ENCODE peak calls at places on chromosomes 5 and 9, in five cellular contexts. C, I, X, U and M are unnamed samples.

GRCh38 chr5:122471031-122471751 is 159.2 kb downstream of the SNCAIP start:
- DNase-seq in C (no peak), I (no peak), X (no peak), U (no peak), M (no peak)

GRCh38 chr5:93677344-93678021 is 63.9 kb downstream of the POU5F2 start:
- DNase-seq in C (peak; percentile 25), I (peak; percentile 20), X (peak; percentile 42), U (peak; percentile 82), M (peak; percentile 33)

GRCh38 chr9:35115680-35116538 is at the start of gene ATOSB:
- DNase-seq in C (peak; percentile 96), I (peak; percentile 96), X (peak; percentile 93), U (peak; percentile 90), M (peak; percentile 95)

GRCh38 chr5:138338411-138339085 is 482 bp downstream of the FAM53C start:
- DNase-seq in C (no peak), I (no peak), X (no peak), U (no peak), M (no peak)

GRCh38 chr5:137834498-137834897 is 33.2 kb upstream of the MYOT start:
- DNase-seq in C (no peak), I (no peak), X (no peak), U (no peak), M (no peak)

GRCh38 chr9:69502671-69503301 is 169.4 kb downstream of the APBA1 start:
- DNase-seq in C (no peak), I (no peak), X (no peak), U (no peak), M (no peak)

GRCh38 chr5:58635416-58635815 is 52.5 kb downstream of the RAB3C start:
- DNase-seq in C (no peak), I (no peak), X (no peak), U (no peak), M (no peak)

GRCh38 chr5:2553611-2554010 is 197.9 kb downstream of the IRX2 start:
- DNase-seq in C (no peak), I (no peak), X (no peak), U (no peak), M (no peak)

GRCh38 chr5:67983251-67983941 is 232.2 kb upstream of the PIK3R1 start:
- DNase-seq in C (no peak), I (no peak), X (peak; percentile 42), U (no peak), M (no peak)

GRCh38 chr5:147780924-147781530 is 1.5 kb downstream of the JAKMIP2 start:
- DNase-seq in C (no peak), I (no peak), X (no peak), U (no peak), M (no peak)

GRCh38 chr9:2622361-2623045 is 916 bp downstream of the VLDLR start:
- DNase-seq in C (peak; percentile 35), I (peak; percentile 38), X (no peak), U (no peak), M (no peak)

GRCh38 chr9:137198051-137198747 is 2.3 kb downstream of the TPRN start:
- DNase-seq in C (no peak), I (no peak), X (no peak), U (no peak), M (no peak)

GRCh38 chr5:154202379-154203260 is 12.1 kb downstream of the GALNT10 start:
- DNase-seq in C (no peak), I (no peak), X (no peak), U (no peak), M (no peak)

GRCh38 chr5:28403846-28404245 is 1365.5 kb upstream of the CDH9 start:
- DNase-seq in C (no peak), I (no peak), X (no peak), U (no peak), M (no peak)

GRCh38 chr5:56638061-56638621 is 177.2 kb upstream of the MAP3K1 start:
- DNase-seq in C (no peak), I (no peak), X (no peak), U (peak; percentile 94), M (no peak)

DNA sequence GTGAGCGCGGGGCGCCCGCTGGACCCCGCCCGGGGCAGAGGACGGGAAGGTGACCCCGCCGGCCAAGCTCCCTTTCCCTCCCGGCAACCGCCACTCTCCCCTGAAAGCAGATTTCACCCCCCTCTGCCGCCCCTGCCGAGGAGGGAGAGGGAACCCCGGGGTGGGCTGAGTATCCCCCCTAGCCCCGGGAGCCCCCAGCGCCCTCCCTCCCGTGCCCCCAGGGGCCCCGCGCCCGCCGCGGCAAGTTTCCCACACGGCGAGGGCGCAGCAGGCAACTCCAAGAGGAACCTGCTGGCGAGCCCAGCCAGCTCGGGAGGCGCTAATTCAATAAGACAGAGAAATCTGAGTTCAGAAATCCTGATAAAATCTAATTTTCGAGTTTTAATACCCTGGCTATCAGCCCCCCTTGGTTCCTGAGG is 1.6 kb downstream of the NTNG2 start:
- DNase-seq in C (no peak), I (no peak), X (no peak), U (no peak), M (no peak)
- H3K4me3 ChIP-seq in C (no peak overlapping the region), I (peak overlapping the region; percentile 72), X (peak overlapping the region; percentile 66), U (no peak overlapping the region), M (peak overlapping the region; percentile 49)

GRCh38 chr5:157514974-157515373 is 55.0 kb downstream of the NIPAL4 start:
- DNase-seq in C (no peak), I (no peak), X (no peak), U (no peak), M (no peak)

GRCh38 chr5:157513182-157513581 is 53.2 kb downstream of the NIPAL4 start:
- DNase-seq in C (no peak), I (no peak), X (no peak), U (no peak), M (no peak)

GRCh38 chr5:157509587-157509986 is 49.6 kb downstream of the NIPAL4 start:
- DNase-seq in C (no peak), I (no peak), X (no peak), U (no peak), M (no peak)

GRCh38 chr5:157510682-157511081 is 50.7 kb downstream of the NIPAL4 start:
- DNase-seq in C (no peak), I (no peak), X (no peak), U (no peak), M (no peak)

GRCh38 chr5:157511656-157512644 is 51.9 kb downstream of the NIPAL4 start:
- DNase-seq in C (peak; percentile 95), I (peak; percentile 92), X (peak; percentile 66), U (peak; percentile 79), M (no peak)
- H3K27ac ChIP-seq in C (peak overlapping the region; percentile 81), I (peak overlapping the region; percentile 53), X (peak overlapping the region; percentile 50), U (peak overlapping the region; percentile 16), M (no peak overlapping the region)

GRCh38 chr9:33272061-33272460 is 7.2 kb downstream of the CHMP5 start:
- DNase-seq in C (no peak), I (no peak), X (no peak), U (no peak), M (no peak)
- H3K36me3 ChIP-seq in C (no peaks in the 10 kb centered on the region), I (peaks cover 100% of the 10 kb centered on the region), X (peaks cover 39% of the 10 kb centered on the region), U (peaks cover 66% of the 10 kb centered on the region), M (peaks cover 10% of the 10 kb centered on the region)

DNA sequence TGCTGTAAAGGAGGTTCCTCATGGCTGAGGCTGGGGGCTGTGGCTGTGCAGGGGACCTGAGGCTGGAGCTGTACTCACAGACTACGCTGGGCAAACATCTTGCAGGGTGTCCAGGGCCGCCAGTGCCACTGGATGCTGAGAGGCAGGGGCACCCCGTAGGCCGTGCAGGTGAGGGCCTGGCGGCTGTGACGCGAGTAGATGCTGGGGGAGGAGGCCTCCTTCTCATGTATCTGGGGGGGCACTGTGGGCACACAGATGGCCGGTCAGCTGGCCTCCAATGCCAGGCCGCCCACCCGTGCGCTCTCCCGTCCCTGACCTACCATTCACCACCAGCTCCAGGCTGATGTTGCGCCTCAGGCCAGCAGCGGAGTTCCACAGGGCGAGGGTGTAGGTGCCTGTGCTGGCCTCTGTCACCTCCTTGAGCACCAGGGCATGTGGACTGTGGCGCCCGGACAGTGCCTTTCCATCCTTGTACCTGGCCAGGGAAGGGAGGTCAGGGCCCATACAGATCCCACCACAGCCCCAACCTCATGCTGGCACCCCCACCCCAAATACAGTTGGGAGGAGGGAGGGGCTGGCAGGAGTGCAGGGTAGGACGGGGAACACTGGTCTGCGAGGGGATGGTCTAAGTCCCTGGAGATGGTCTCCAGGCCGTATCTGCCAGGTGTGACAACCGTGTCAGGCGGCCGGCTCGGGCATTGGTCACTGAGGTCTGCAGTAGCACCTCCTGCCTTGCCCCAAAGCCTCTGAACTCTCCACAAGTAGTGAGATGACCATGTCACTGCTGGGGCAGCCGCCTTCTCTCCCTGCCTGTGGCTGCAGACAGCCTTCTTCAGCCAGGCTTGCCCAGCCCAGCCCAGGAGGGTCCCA is 23.4 kb downstream of the FLT4 start:
- DNase-seq in C (no peak), I (no peak), X (no peak), U (no peak), M (no peak)
- H3K4me3 ChIP-seq in C (no peak overlapping the region), I (no peak overlapping the region), X (no peak overlapping the region), U (no peak overlapping the region), M (no peak overlapping the region)

GRCh38 chr9:127562841-127563523 is 49.1 kb upstream of the STXBP1 start:
- DNase-seq in C (no peak), I (no peak), X (no peak), U (no peak), M (no peak)
- H3K27ac ChIP-seq in C (peak overlapping the region; percentile 87), I (peak overlapping the region; percentile 66), X (peak overlapping the region; percentile 97), U (no peak overlapping the region), M (no peak overlapping the region)

DNA sequence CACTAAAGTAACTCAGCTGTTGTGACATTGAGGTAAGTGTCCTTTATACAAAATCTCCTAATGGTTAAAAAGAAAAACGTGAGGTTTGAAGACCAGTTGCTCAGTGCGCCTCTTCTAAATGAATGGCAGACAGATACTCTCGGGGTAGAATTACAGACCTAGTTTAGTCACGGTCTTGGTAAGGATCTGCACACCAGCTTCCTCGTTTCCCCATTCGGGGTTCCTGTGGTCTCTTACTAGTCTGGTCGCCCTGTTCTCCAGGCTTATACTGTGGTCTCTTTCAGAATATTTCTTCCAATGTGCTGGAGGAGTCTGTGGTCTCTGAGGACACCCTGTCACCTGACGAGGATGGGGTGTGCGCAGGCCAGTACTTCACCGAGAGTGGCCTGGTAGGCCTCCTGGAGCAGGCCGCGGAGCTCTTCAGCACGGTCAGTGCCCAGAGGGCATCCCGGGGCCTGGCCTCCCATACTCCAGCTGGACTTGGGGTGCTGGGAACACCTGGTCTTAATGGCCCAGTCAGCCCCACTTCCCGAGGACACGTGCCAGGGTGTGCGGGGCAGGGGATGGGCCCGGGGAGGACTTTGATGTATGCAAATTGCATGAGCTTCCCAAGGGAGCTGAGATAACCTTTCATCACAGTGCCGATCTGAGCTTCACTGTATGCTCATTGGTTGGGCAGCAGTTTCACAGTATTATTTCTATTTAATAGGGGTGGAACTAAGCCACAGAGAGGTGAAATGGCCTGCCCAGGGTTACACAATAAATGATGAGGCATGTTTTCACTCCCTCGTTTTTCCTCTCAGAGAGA is 224.5 kb downstream of the DOCK8 start:
- DNase-seq in C (peak; percentile 68), I (peak; percentile 30), X (no peak), U (no peak), M (no peak)
- H3K36me3 ChIP-seq in C (no peaks in the 10 kb centered on the region), I (no peaks in the 10 kb centered on the region), X (no peaks in the 10 kb centered on the region), U (no peaks in the 10 kb centered on the region), M (no peaks in the 10 kb centered on the region)